ENCODE peak calls at places on chromosome 6, in six cellular contexts. N is transverse colon, F is A549, K is tibial nerve, I is ovary, M is stomach. Z is an unnamed sample.
A peak's percentile ranks its signal among the peaks of the same experiment; 100 is the strongest.

GRCh38 chr6:8707956-8708772 is 272.8 kb upstream of the SLC35B3 start:
- DNase-seq in M (peak; percentile 49), N (peak; percentile 34), F (peak; percentile 6), K (no peak), I (no peak), Z (no peak)

GRCh38 chr6:45991189-45991588 is 24.5 kb downstream of the CLIC5 start:
- DNase-seq in F (no peak), K (no peak), I (no peak), N (no peak), M (no peak), Z (no peak)

GRCh38 chr6:11500008-11500407 is 37.5 kb upstream of the TMEM170B start:
- DNase-seq in I (no peak), N (no peak), F (no peak), K (no peak), M (no peak), Z (no peak)

GRCh38 chr6:163626073-163626867 is 211.8 kb downstream of the QKI start:
- DNase-seq in I (no peak), K (no peak), F (no peak), M (no peak), N (no peak), Z (no peak)

GRCh38 chr6:70151616-70152015 is 151.3 kb downstream of the COL9A1 start:
- DNase-seq in F (no peak), M (no peak), N (no peak), I (no peak), K (no peak), Z (no peak)

GRCh38 chr6:34207695-34208443 is 28.8 kb upstream of the HMGA1 start:
- DNase-seq in F (no peak), N (no peak), M (no peak), K (no peak), I (no peak), Z (no peak)

GRCh38 chr6:45302832-45303231 is 25.3 kb upstream of the RUNX2 start:
- DNase-seq in N (no peak), K (no peak), M (no peak), F (no peak), I (no peak), Z (no peak)

GRCh38 chr6:56040271-56040670 is 164.9 kb upstream of the BMP5 start:
- DNase-seq in I (no peak), F (no peak), K (no peak), M (no peak), N (no peak), Z (no peak)

GRCh38 chr6:13766201-13766634 is 48.1 kb downstream of the MCUR1 start:
- DNase-seq in I (no peak), K (no peak), M (no peak), N (no peak), F (no peak), Z (no peak)

GRCh38 chr6:11430036-11430435 is 107.5 kb upstream of the TMEM170B start:
- DNase-seq in M (no peak), I (no peak), K (no peak), N (no peak), F (no peak), Z (no peak)

GRCh38 chr6:75296811-75297779 is 12.5 kb upstream of the TMEM30A start:
- DNase-seq in M (no peak), K (no peak), N (no peak), I (no peak), F (no peak), Z (no peak)

GRCh38 chr6:120587381-120587780 is 746.9 kb downstream of the TBC1D32 start:
- DNase-seq in F (no peak), K (no peak), I (no peak), M (no peak), N (no peak), Z (no peak)

GRCh38 chr6:79733388-79733787 is 102.3 kb downstream of the SH3BGRL2 start:
- DNase-seq in I (no peak), M (no peak), F (no peak), N (no peak), K (no peak), Z (no peak)

GRCh38 chr6:28334272-28335039 is 1.5 kb downstream of the ZSCAN31 start:
- DNase-seq in M (no peak), N (no peak), I (no peak), F (no peak), K (no peak), Z (no peak)

GRCh38 chr6:101393291-101394251 is at the start of gene GRIK2:
- DNase-seq in I (no peak), M (no peak), F (peak; percentile 17), K (no peak), N (peak; percentile 25), Z (no peak)

GRCh38 chr6:155832596-155832995 is 377.0 kb upstream of the NOX3 start:
- DNase-seq in F (no peak), K (no peak), I (no peak), M (no peak), N (no peak), Z (no peak)

GRCh38 chr6:80454661-80455365 is 348.3 kb downstream of the BCKDHB start:
- DNase-seq in F (no peak), K (no peak), I (no peak), N (no peak), M (no peak), Z (no peak)

GRCh38 chr6:1170793-1171192 is 141.1 kb upstream of the FOXQ1 start:
- DNase-seq in F (no peak), K (no peak), I (no peak), N (no peak), M (no peak), Z (no peak)

GRCh38 chr6:2719053-2719375 is 31.7 kb downstream of the MYLK4 start:
- DNase-seq in K (no peak), M (no peak), I (no peak), N (no peak), F (no peak), Z (no peak)

GRCh38 chr6:37172991-37173572 is 3.1 kb downstream of the PIM1 start:
- DNase-seq in I (no peak), K (no peak), N (no peak), M (no peak), F (no peak), Z (no peak)

GRCh38 chr6:37287519-37288157 is 29.7 kb upstream of the TMEM217 start:
- DNase-seq in I (no peak), M (no peak), K (no peak), N (no peak), F (no peak), Z (no peak)

GRCh38 chr6:26065952-26066380 is 21.3 kb upstream of the HFE start:
- DNase-seq in F (peak; percentile 60), N (peak; percentile 81), I (peak; percentile 51), M (peak; percentile 78), K (peak; percentile 77), Z (no peak)

GRCh38 chr6:4743026-4743425 is 33.2 kb upstream of the CDYL start:
- DNase-seq in F (no peak), K (no peak), I (no peak), M (no peak), N (no peak), Z (no peak)

DNA sequence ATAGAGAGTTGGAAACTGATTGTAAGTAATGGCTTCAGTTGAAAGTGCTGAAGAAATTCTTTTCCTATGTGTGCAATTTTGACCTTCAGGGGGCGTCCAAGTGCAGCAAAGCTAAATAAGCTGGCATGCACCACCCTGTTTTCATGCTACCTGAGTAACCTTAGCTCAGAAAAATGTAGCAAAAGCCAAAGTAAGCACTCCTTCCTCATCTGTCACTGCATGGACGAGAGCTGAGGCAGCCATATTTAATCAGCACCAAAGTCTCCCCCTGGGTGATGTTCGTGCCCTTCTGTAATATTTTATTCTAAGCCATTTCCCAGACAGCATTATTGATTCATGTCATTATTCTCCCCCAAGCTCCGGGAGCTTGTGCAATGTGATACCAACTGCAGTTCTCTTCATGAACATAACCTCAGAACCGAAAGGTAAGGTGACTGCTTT is 123.1 kb downstream of the RPS12 start:
- DNase-seq in F (peak; percentile 8), M (peak; percentile 64), I (no peak), N (peak; percentile 14), K (no peak), Z (no peak)
- TF ChIP-seq EP300 in F (no peak), M (no peak), I (no peak), N (no peak), K (no peak), Z (no peak)

GRCh38 chr6:111668410-111668809 is 62.7 kb upstream of the TRAF3IP2 start:
- DNase-seq in K (no peak), F (peak; percentile 17), N (no peak), M (no peak), I (no peak), Z (no peak)
- TF ChIP-seq CTCF in K (peak; percentile 32), F (no peak), N (peak; percentile 30), M (no peak), I (no peak), Z (peak; percentile 9)

GRCh38 chr6:43494321-43494720 is 15.8 kb downstream of the LRRC73 start:
- DNase-seq in N (no peak), M (no peak), K (no peak), F (no peak), I (no peak), Z (no peak)

GRCh38 chr6:43493833-43494232 is 16.3 kb downstream of the LRRC73 start:
- DNase-seq in K (no peak), I (no peak), N (no peak), F (no peak), M (no peak), Z (no peak)

GRCh38 chr6:43491750-43492661 is 14.6 kb downstream of the TJAP1 start:
- DNase-seq in I (peak; percentile 87), F (no peak), K (peak; percentile 82), N (peak; percentile 71), M (peak; percentile 76), Z (no peak)

GRCh38 chr6:43492673-43493072 is 15.3 kb downstream of the TJAP1 start:
- DNase-seq in N (no peak), K (no peak), M (no peak), I (no peak), F (no peak), Z (no peak)

DNA sequence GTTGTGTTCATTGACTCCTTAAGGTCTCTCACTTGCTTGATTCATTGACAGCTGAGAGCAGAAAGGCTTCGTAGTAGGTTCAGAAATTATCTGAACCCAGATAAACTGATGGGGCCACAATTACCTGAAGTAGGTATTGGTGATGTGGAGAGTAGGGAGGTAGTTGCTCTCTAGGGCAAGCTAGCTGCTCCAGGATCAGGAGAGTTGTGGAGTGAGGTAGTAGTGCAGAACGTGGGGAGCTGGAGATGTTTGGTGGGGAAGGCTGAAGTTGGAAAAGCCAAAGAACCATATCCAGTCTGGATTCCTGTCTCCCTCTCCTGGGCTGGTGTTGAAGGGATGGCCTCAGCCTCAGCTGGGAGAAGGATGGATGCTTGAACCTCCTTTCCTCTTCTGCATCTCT is 15.9 kb downstream of the TJAP1 start:
- DNase-seq in N (no peak), K (no peak), I (no peak), M (no peak), F (no peak), Z (no peak)
- TF ChIP-seq POLR2A in N (no peak), K (no peak), I (no peak), M (no peak), F (no peak), Z (no peak)

GRCh38 chr6:137224890-137225198 is 5.7 kb upstream of the IFNGR1 start:
- DNase-seq in M (no peak), I (no peak), K (no peak), N (no peak), F (no peak), Z (no peak)

GRCh38 chr6:137222376-137222775 is 3.2 kb upstream of the IFNGR1 start:
- DNase-seq in N (no peak), I (no peak), K (no peak), F (no peak), M (peak; percentile 46), Z (no peak)

GRCh38 chr6:137226682-137227081 is 7.5 kb upstream of the IFNGR1 start:
- DNase-seq in N (no peak), F (no peak), K (no peak), I (no peak), M (no peak), Z (no peak)

GRCh38 chr6:137219664-137220252 is 573 bp upstream of the IFNGR1 start:
- DNase-seq in I (no peak), K (no peak), F (no peak), N (no peak), M (no peak), Z (no peak)

GRCh38 chr6:137223370-137224131 is 4.4 kb upstream of the IFNGR1 start:
- DNase-seq in I (no peak), N (no peak), M (peak; percentile 71), F (no peak), K (peak; percentile 47), Z (no peak)
- TF ChIP-seq EP300 in I (no peak), N (no peak), M (no peak), F (no peak), K (peak; percentile 83), Z (no peak)